ENCODE peak calls at places on chromosomes 3 and 15, in five cellular contexts. P, B, A, T and W are unnamed samples.

GRCh38 chr3:66494964-66495581 is 5.7 kb downstream of the LRIG1 start:
- DNase-seq in P (no peak), B (no peak), A (no peak), T (no peak), W (no peak)

GRCh38 chr15:64690578-64691296 is 84.7 kb downstream of the RBPMS2 start:
- DNase-seq in P (no peak), B (no peak), A (no peak), T (no peak), W (no peak)

GRCh38 chr3:184656991-184657669 is 54.7 kb downstream of the MAGEF1 start:
- DNase-seq in P (no peak), B (no peak), A (no peak), T (peak; percentile 79), W (no peak)

GRCh38 chr3:134699141-134699711 is 48.4 kb upstream of the KY start:
- DNase-seq in P (no peak), B (no peak), A (no peak), T (no peak), W (no peak)

GRCh38 chr3:29694783-29695182 is 413.9 kb downstream of the RBMS3 start:
- DNase-seq in P (no peak), B (no peak), A (peak; percentile 31), T (peak; percentile 95), W (no peak)

GRCh38 chr3:72258366-72258765 is 473.4 kb upstream of the PROK2 start:
- DNase-seq in P (no peak), B (no peak), A (no peak), T (no peak), W (no peak)

GRCh38 chr3:112405845-112406244 is 72.9 kb downstream of the CD200 start:
- DNase-seq in P (no peak), B (no peak), A (no peak), T (peak; percentile 58), W (no peak)

GRCh38 chr15:65361708-65362459 is 15.9 kb downstream of the IGDCC3 start:
- DNase-seq in P (no peak), B (no peak), A (no peak), T (no peak), W (no peak)

GRCh38 chr3:149278911-149279310 is 54.5 kb downstream of the TM4SF18 start:
- DNase-seq in P (no peak), B (no peak), A (no peak), T (no peak), W (no peak)

GRCh38 chr3:122754867-122755835 is 38.5 kb downstream of the HSPBAP1 start:
- DNase-seq in P (no peak), B (peak; percentile 27), A (no peak), T (peak; percentile 63), W (no peak)

GRCh38 chr3:38109580-38110313 is 27.2 kb downstream of the ACAA1 start:
- DNase-seq in P (no peak), B (no peak), A (no peak), T (no peak), W (no peak)

GRCh38 chr3:193972816-193973215 is 163.1 kb upstream of the HES1 start:
- DNase-seq in P (no peak), B (no peak), A (no peak), T (no peak), W (no peak)

GRCh38 chr3:102979682-102980378 is 545.0 kb downstream of the ZPLD1 start:
- DNase-seq in P (no peak), B (peak; percentile 96), A (peak; percentile 99), T (peak; percentile 95), W (peak; percentile 48)

GRCh38 chr3:119665954-119666559 is 5.7 kb upstream of the POPDC2 start:
- DNase-seq in P (no peak), B (no peak), A (no peak), T (no peak), W (no peak)